ENCODE peak calls at places on chromosomes 5 and 9, in five cellular contexts. One of them, this sample, is unnamed.

GRCh38 chr5:74555991-74556390 is 84.5 kb downstream of the ENC1 start:
- DNase-seq in tibial nerve: no peak
- DNase-seq in IMR-90: no peak
- DNase-seq in A549: no peak
- DNase-seq in GM12891: no peak
- DNase-seq in this sample: peak

GRCh38 chr9:69888876-69889585 is 68.4 kb downstream of the CFAP95 start:
- DNase-seq in tibial nerve: no peak
- DNase-seq in IMR-90: no peak
- DNase-seq in A549: no peak
- DNase-seq in GM12891: no peak
- DNase-seq in this sample: no peak

GRCh38 chr9:37968228-37968672 is 64.3 kb upstream of the SLC25A51 start:
- DNase-seq in tibial nerve: no peak
- DNase-seq in IMR-90: peak
- DNase-seq in A549: peak
- DNase-seq in GM12891: no peak
- DNase-seq in this sample: peak

GRCh38 chr9:121071356-121071755 is 3.4 kb upstream of the CNTRL start:
- DNase-seq in tibial nerve: no peak
- DNase-seq in IMR-90: no peak
- DNase-seq in A549: no peak
- DNase-seq in GM12891: no peak
- DNase-seq in this sample: peak

GRCh38 chr5:87127956-87128687 is 139.6 kb upstream of the RASA1 start:
- DNase-seq in tibial nerve: no peak
- DNase-seq in IMR-90: peak
- DNase-seq in A549: no peak
- DNase-seq in GM12891: no peak
- DNase-seq in this sample: no peak

GRCh38 chr9:81848472-81848871 is 79.8 kb upstream of the SPATA31D4 start:
- DNase-seq in tibial nerve: no peak
- DNase-seq in IMR-90: peak
- DNase-seq in A549: no peak
- DNase-seq in GM12891: no peak
- DNase-seq in this sample: peak

GRCh38 chr5:91058575-91058974 is 324.5 kb downstream of the ARRDC3 start:
- DNase-seq in tibial nerve: no peak
- DNase-seq in IMR-90: no peak
- DNase-seq in A549: no peak
- DNase-seq in GM12891: no peak
- DNase-seq in this sample: no peak

GRCh38 chr5:36378551-36378950 is 76.8 kb upstream of the RANBP3L start:
- DNase-seq in tibial nerve: no peak
- DNase-seq in IMR-90: peak
- DNase-seq in A549: no peak
- DNase-seq in GM12891: no peak
- DNase-seq in this sample: no peak

GRCh38 chr9:132154925-132155324 is 6.9 kb upstream of the NTNG2 start:
- DNase-seq in tibial nerve: no peak
- DNase-seq in IMR-90: no peak
- DNase-seq in A549: no peak
- DNase-seq in GM12891: no peak
- DNase-seq in this sample: no peak

GRCh38 chr9:130054428-130054786 is 701 bp downstream of the GPR107 start:
- DNase-seq in tibial nerve: no peak
- DNase-seq in IMR-90: no peak
- DNase-seq in A549: no peak
- DNase-seq in GM12891: no peak
- DNase-seq in this sample: no peak

GRCh38 chr5:57825026-57825683 is 342.5 kb upstream of the ACTBL2 start:
- DNase-seq in tibial nerve: no peak
- DNase-seq in IMR-90: peak
- DNase-seq in A549: no peak
- DNase-seq in GM12891: no peak
- DNase-seq in this sample: no peak

GRCh38 chr9:99287641-99288040 is 65.6 kb downstream of the SEC61B start:
- DNase-seq in tibial nerve: no peak
- DNase-seq in IMR-90: no peak
- DNase-seq in A549: no peak
- DNase-seq in GM12891: no peak
- DNase-seq in this sample: no peak

GRCh38 chr9:136310273-136311030 is 6.6 kb upstream of the CCDC187 start:
- DNase-seq in tibial nerve: no peak
- DNase-seq in IMR-90: no peak
- DNase-seq in A549: no peak
- DNase-seq in GM12891: no peak
- DNase-seq in this sample: no peak

GRCh38 chr5:129905467-129906176 is 1.4 kb downstream of the CHSY3 start:
- DNase-seq in tibial nerve: peak
- DNase-seq in IMR-90: peak
- DNase-seq in A549: no peak
- DNase-seq in GM12891: no peak
- DNase-seq in this sample: peak

GRCh38 chr5:129903466-129904101 is 681 bp upstream of the CHSY3 start:
- DNase-seq in tibial nerve: peak
- DNase-seq in IMR-90: no peak
- DNase-seq in A549: no peak
- DNase-seq in GM12891: no peak
- DNase-seq in this sample: peak

GRCh38 chr5:129904667-129905466 is 602 bp downstream of the CHSY3 start:
- DNase-seq in tibial nerve: no peak
- DNase-seq in IMR-90: no peak
- DNase-seq in A549: no peak
- DNase-seq in GM12891: peak
- DNase-seq in this sample: peak

GRCh38 chr5:129902806-129903205 is 1.5 kb upstream of the CHSY3 start:
- DNase-seq in tibial nerve: no peak
- DNase-seq in IMR-90: no peak
- DNase-seq in A549: no peak
- DNase-seq in GM12891: no peak
- DNase-seq in this sample: no peak

DNA sequence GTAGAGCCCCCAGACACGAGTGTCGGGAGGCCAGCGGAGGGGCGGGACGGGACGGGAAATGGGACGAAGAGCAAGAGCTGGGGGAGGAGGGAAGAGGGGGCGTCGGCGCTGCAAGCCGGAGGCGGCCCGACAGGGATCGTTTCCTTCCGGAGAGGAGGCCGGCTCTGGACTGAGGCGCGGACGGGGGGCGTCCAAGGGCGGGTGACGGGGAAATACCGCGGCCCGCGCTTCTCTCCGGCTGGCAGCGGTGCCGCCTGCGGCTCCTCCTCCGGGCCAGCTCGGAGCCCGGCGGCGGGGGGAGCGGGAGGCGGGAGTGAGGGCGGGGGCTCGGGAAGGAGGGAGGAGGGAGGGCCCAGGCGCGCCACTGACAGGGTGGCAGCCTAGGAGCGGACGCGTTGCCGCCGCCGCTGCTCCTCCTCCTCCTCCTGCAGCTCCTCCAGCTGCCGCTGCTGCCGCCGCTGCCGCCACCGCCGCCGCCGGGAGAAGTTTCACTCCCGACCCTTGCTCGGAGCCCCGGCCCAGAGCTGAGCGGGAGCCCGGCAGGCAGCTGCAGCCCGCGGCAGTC is at the start of gene CHSY3:
- DNase-seq in tibial nerve: peak
- DNase-seq in IMR-90: peak
- DNase-seq in A549: peak
- DNase-seq in GM12891: peak
- DNase-seq in this sample: peak
- TF ChIP-seq POLR2A in tibial nerve: no peak
- TF ChIP-seq POLR2A in IMR-90: no peak
- TF ChIP-seq POLR2A in A549: no peak
- TF ChIP-seq POLR2A in GM12891: no peak
- TF ChIP-seq POLR2A in this sample: no peak

GRCh38 chr9:68705636-68706578 is 867 bp downstream of the PIP5K1B start:
- DNase-seq in tibial nerve: no peak
- DNase-seq in IMR-90: no peak
- DNase-seq in A549: peak
- DNase-seq in GM12891: no peak
- DNase-seq in this sample: peak

GRCh38 chr9:68703672-68704071 is 1.4 kb upstream of the PIP5K1B start:
- DNase-seq in tibial nerve: no peak
- DNase-seq in IMR-90: no peak
- DNase-seq in A549: no peak
- DNase-seq in GM12891: no peak
- DNase-seq in this sample: no peak

GRCh38 chr9:68704498-68704803 is 589 bp upstream of the PIP5K1B start:
- DNase-seq in tibial nerve: no peak
- DNase-seq in IMR-90: no peak
- DNase-seq in A549: no peak
- DNase-seq in GM12891: no peak
- DNase-seq in this sample: no peak

GRCh38 chr9:68706579-68707201 is 1.6 kb downstream of the PIP5K1B start:
- DNase-seq in tibial nerve: no peak
- DNase-seq in IMR-90: no peak
- DNase-seq in A549: no peak
- DNase-seq in GM12891: no peak
- DNase-seq in this sample: peak

DNA sequence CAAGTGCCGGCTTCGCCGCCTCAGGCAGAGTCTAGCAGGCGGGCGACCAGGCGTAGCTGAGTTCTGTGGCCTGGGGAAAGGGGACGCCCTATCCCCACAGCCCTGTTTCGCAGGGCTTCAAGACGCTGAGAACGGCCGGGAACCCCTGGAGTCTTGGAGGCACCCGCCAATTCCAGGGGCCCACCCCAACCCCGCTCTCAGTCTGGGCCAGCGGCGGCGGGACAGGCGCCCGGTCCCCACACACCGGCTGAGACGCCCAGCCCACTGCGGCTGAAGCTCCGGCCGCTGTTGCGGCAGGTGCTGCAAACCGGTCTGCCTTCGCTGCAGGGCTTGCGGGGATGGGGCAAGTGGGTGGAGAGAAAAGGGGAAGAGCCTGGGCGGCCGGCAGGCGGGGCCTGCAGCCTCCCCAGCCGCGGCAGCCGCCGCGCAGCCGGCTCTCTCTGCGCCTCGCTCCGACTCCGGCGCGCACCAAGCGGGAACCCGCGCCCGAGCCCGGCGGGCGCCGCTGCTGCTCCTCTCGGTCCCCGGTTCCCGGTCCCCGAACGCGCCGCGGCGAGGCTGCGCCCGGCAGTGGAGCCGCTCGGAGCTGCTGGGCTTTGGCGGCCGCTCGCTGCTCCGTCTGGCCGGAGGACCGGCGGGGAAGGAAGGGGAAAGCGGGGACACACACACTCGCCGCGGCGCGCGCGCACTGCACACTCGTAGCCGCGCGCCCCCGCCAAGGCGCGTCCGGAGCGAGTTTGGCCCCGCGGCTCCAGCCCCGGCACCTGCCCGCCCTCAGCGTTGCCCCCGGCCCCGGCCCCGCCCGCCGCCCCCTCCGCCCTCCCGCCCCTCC is at the start of gene PIP5K1B:
- DNase-seq in tibial nerve: no peak
- DNase-seq in IMR-90: peak
- DNase-seq in A549: peak
- DNase-seq in GM12891: peak
- DNase-seq in this sample: peak
- TF ChIP-seq POLR2A in tibial nerve: no peak
- TF ChIP-seq POLR2A in IMR-90: no peak
- TF ChIP-seq POLR2A in A549: no peak
- TF ChIP-seq POLR2A in GM12891: peak
- TF ChIP-seq POLR2A in this sample: peak

GRCh38 chr5:179620293-179620692 is 3.2 kb downstream of the HNRNPH1 start:
- DNase-seq in tibial nerve: no peak
- DNase-seq in IMR-90: no peak
- DNase-seq in A549: no peak
- DNase-seq in GM12891: no peak
- DNase-seq in this sample: no peak

GRCh38 chr5:179619776-179620175 is 3.7 kb downstream of the HNRNPH1 start:
- DNase-seq in tibial nerve: no peak
- DNase-seq in IMR-90: peak
- DNase-seq in A549: no peak
- DNase-seq in GM12891: no peak
- DNase-seq in this sample: no peak

GRCh38 chr5:179621551-179621971 is 1.9 kb downstream of the HNRNPH1 start:
- DNase-seq in tibial nerve: no peak
- DNase-seq in IMR-90: no peak
- DNase-seq in A549: no peak
- DNase-seq in GM12891: no peak
- DNase-seq in this sample: peak

GRCh38 chr5:179618923-179619554 is 4.4 kb downstream of the HNRNPH1 start:
- DNase-seq in tibial nerve: no peak
- DNase-seq in IMR-90: no peak
- DNase-seq in A549: no peak
- DNase-seq in GM12891: no peak
- DNase-seq in this sample: no peak

DNA sequence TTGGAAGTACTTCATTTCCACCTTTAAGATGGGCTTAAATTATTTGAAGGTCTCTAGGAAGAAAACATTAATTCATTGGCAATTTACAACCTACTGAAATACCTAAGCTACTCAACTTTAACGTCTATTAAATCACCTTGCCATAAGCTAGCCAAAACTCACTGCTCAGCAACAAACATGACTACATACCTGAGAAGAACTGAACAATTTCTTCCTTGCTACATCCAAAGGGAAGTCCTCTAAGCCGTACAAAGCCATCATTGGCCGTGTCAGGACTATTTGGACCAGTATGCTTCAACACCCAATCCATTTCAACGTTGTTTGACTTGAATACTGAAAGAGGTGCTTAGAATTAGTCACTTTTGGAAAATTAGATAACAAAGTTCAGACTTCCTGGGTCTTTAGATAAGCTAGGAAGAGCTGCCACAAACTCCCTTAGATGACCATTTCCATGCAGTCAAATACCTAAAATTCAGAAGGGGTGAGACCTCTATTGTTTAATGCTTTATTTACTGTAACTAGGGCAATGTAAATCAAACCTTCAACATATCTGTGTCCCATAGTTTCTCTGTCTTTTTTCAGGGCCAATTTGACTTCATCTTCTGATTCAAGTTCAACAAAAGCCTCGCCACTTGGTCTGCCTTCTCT is 2.6 kb downstream of the HNRNPH1 start:
- DNase-seq in tibial nerve: no peak
- DNase-seq in IMR-90: no peak
- DNase-seq in A549: no peak
- DNase-seq in GM12891: no peak
- DNase-seq in this sample: peak
- TF ChIP-seq POLR2A in tibial nerve: no peak
- TF ChIP-seq POLR2A in IMR-90: no peak
- TF ChIP-seq POLR2A in A549: no peak
- TF ChIP-seq POLR2A in GM12891: no peak
- TF ChIP-seq POLR2A in this sample: peak

GRCh38 chr9:128068656-128069221 is 707 bp downstream of the SLC25A25 start:
- DNase-seq in tibial nerve: no peak
- DNase-seq in IMR-90: no peak
- DNase-seq in A549: no peak
- DNase-seq in GM12891: no peak
- DNase-seq in this sample: no peak

GRCh38 chr9:128073260-128073886 is 5.3 kb downstream of the SLC25A25 start:
- DNase-seq in tibial nerve: no peak
- DNase-seq in IMR-90: peak
- DNase-seq in A549: no peak
- DNase-seq in GM12891: no peak
- DNase-seq in this sample: peak

GRCh38 chr9:128067898-128068655 is at the start of gene SLC25A25:
- DNase-seq in tibial nerve: peak
- DNase-seq in IMR-90: peak
- DNase-seq in A549: peak
- DNase-seq in GM12891: peak
- DNase-seq in this sample: peak

GRCh38 chr9:128070874-128071273 is 2.8 kb downstream of the SLC25A25 start:
- DNase-seq in tibial nerve: no peak
- DNase-seq in IMR-90: no peak
- DNase-seq in A549: no peak
- DNase-seq in GM12891: no peak
- DNase-seq in this sample: no peak

GRCh38 chr9:128072144-128073021 is 4.4 kb downstream of the SLC25A25 start:
- DNase-seq in tibial nerve: peak
- DNase-seq in IMR-90: peak
- DNase-seq in A549: no peak
- DNase-seq in GM12891: no peak
- DNase-seq in this sample: peak
- TF ChIP-seq POLR2A in tibial nerve: no peak
- TF ChIP-seq POLR2A in IMR-90: no peak
- TF ChIP-seq POLR2A in A549: no peak
- TF ChIP-seq POLR2A in GM12891: no peak
- TF ChIP-seq POLR2A in this sample: no peak

This sample was measured in erythroblast.